ENCODE peak calls at places on chromosomes 13 and 19, in eight cellular contexts. C is heart right ventricle, L is mucosa of descending colon, G is cardiac fibroblast, V is brain microvascular endothelial cell, X is astrocyte of the cerebellum, A is H1, R is IMR-90. W is an unnamed sample.

GRCh38 chr13:108427355-108427754 is 157.8 kb downstream of the TNFSF13B start:
- DNase-seq in X (no peak), C (no peak), V (peak), A (no peak), R (no peak), L (no peak), G (no peak), W (no peak)

GRCh38 chr19:53868091-53868891 is 608 bp downstream of the MYADM start:
- DNase-seq in V (peak), G (peak), X (no peak), A (peak), L (peak), C (peak), R (peak), W (no peak)

GRCh38 chr13:27942972-27943371 is 23.2 kb downstream of the PDX1 start:
- DNase-seq in V (no peak), C (no peak), R (no peak), X (no peak), A (no peak), G (no peak), L (no peak), W (no peak)

GRCh38 chr13:37709318-37709717 is 110.8 kb upstream of the POSTN start:
- DNase-seq in V (no peak), C (no peak), X (no peak), L (no peak), A (no peak), G (no peak), R (no peak), W (no peak)

GRCh38 chr19:10079031-10079453 is 7.1 kb upstream of the SHFL start:
- DNase-seq in V (no peak), A (no peak), L (no peak), X (no peak), G (no peak), C (no peak), R (no peak), W (no peak)

GRCh38 chr13:103883152-103883551 is 816.9 kb upstream of the SLC10A2 start:
- DNase-seq in C (peak), A (peak), R (peak), X (peak), L (peak), G (peak), V (peak), W (peak)

GRCh38 chr19:40798223-40798996 is 581 bp upstream of the EGLN2 start:
- DNase-seq in V (peak), L (peak), G (peak), X (peak), R (peak), A (peak), C (peak), W (peak)

GRCh38 chr19:18437481-18438330 is at the start of gene ISYNA1:
- DNase-seq in C (peak), G (peak), V (peak), A (peak), X (no peak), L (peak), R (peak), W (no peak)

GRCh38 chr19:37779139-37780035 is at the start of gene ZNF573:
- DNase-seq in C (peak), A (peak), X (peak), V (peak), G (peak), R (peak), L (peak), W (peak)

GRCh38 chr13:98480915-98481510 is 95.9 kb downstream of the STK24 start:
- DNase-seq in C (no peak), L (no peak), G (peak), V (peak), X (no peak), R (peak), A (no peak), W (no peak)

GRCh38 chr13:23630349-23631093 is 60.3 kb downstream of the TNFRSF19 start:
- DNase-seq in L (no peak), A (no peak), X (no peak), V (peak), R (no peak), G (no peak), C (no peak), W (no peak)

GRCh38 chr19:49556412-49557398 is 23.7 kb downstream of the NOSIP start:
- DNase-seq in X (no peak), R (no peak), G (no peak), L (peak), A (peak), C (no peak), V (no peak), W (no peak)

GRCh38 chr13:41345921-41346589 is 35.0 kb downstream of the NAA16 start:
- DNase-seq in A (no peak), V (no peak), G (peak), X (no peak), R (peak), C (no peak), L (no peak), W (no peak)

GRCh38 chr19:56091751-56092546 is 29.1 kb downstream of the ZNF787 start:
- DNase-seq in X (no peak), V (no peak), L (no peak), A (no peak), R (no peak), C (no peak), G (no peak), W (no peak)

GRCh38 chr13:34290661-34291060 is 472.7 kb downstream of the RFC3 start:
- DNase-seq in C (no peak), A (no peak), R (no peak), L (no peak), G (no peak), X (no peak), V (no peak), W (no peak)

GRCh38 chr13:68257111-68257842 is 1027.1 kb upstream of the PCDH9 start:
- DNase-seq in V (peak), G (peak), R (no peak), X (no peak), A (no peak), L (no peak), C (no peak), W (no peak)

GRCh38 chr13:43005460-43006236 is 13.6 kb upstream of the EPSTI1 start:
- DNase-seq in G (peak), V (no peak), R (peak), L (no peak), A (no peak), X (peak), C (no peak), W (no peak)

DNA sequence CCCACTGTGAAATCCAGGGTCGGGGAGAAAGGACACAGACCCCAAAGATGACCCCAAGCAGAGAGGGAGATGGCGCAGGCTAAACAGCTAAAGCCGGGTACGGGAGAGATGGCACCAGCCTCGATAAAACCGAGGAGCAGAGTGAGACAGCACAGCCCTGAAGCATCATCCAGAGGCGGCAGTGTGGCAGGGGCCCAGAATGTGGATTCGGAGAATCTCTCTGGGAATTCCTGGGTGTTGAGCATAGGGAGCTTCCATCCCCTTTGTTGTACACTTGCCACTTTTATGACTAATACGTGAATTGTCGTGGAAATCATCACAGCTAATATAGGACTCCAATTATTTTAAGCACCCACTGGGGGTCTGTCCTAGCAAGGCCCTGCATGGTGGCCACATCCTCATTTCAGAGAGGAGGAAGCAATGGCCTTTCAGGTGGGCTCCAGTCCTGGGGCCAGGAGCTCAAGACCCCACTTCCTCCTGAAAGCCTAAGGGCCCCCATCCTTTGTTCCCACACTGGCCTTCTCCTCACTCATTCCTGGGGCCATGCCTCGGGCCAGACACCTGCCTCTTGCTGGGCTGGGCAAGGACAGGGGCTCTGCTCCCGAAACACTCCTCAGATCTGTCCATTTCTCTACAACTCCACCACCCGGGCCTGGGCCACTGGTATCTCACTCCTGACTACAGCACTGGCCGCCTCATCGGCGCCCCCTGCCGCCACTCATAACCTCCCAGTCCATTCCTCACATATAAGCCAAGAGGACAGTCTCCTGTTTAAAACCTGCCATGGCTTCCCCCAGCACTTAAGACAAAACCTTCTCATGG is 29.3 kb upstream of the ATP1A3 start:
- DNase-seq in R (peak), V (peak), A (peak), G (peak), L (peak), X (no peak), C (no peak), W (no peak)
- TF ChIP-seq CTCF in R (peak), V (peak), A (peak), G (peak), L (peak), X (no peak), C (peak), W (peak)

DNA sequence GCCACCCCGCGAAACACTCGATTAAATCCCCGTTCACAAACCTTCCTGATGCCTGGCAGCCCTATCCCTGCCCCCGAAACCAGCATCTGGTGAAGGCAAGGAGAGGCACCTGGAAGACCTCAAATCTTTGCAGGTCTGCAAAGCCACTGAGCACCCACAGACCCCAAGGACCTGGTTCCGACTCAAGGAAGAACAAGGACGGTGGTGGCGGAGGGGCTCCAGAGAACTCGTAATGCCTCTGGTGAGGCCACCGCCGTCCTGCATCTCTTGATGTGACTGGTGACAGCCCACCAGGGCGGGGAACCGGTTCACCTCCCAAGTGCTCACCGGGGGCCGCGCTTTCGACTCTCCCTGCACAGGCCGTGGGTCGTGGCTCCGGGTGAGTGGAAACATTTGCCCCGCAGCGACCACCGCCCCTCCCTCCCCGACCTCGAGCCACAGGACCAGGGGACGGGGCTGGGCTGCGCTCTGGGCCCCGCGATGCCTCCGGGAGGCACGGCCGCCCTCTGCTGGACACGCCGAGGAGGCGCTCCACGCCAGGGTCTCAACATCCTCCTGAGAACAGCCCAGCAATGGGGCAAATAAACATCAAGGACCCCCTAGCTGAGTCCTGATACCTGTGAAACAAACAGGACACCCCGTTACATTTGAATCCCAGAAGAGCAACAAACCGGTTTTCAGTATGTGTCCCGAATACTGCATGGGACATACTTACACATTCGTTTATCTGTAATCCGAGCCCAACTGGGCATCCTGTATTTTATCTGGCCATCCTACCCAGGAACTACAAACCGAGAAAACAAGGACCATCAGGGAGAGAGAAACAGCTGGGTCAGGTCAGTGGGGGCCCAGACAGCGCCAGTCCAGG is 3.9 kb upstream of the PLPP2 start:
- DNase-seq in A (peak), V (peak), X (no peak), C (no peak), G (peak), L (peak), R (peak), W (no peak)
- H3K4me3 ChIP-seq in A (no peak), V (peak), X (peak), C (peak), G (no peak), L (no peak), R (no peak), W (no peak)

DNA sequence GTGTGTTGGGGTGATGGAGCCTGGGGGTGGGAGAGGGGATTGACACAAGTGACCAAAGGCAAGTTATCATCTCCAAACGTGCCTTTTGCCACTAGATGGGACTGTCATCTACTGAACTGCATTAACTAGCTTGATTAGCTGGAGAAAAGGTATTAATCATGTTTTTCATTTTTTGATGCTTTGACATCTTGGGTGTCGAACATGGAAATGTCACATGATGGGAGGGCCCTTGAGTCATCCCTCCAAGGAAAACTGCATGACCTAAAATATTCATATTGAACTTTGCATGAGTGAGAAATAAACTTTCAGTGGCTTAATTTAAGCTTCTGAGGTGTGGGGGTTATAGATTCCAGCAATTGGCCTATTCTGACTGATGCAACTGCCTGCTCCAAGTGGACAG is 73.3 kb downstream of the ALOX5AP start:
- DNase-seq in V (no peak), C (no peak), G (no peak), R (no peak), A (no peak), X (no peak), L (no peak), W (no peak)
- TF ChIP-seq CTCF in V (peak), C (no peak), G (no peak), R (no peak), A (no peak), X (no peak), L (no peak), W (peak)

GRCh38 chr19:39126312-39126561 is 651 bp downstream of the PAK4 start:
- DNase-seq in A (no peak), V (no peak), C (no peak), L (no peak), G (no peak), X (no peak), R (no peak), W (no peak)

GRCh38 chr19:39129116-39129515 is 3.5 kb downstream of the PAK4 start:
- DNase-seq in L (no peak), V (no peak), G (no peak), A (no peak), X (no peak), R (no peak), C (no peak), W (no peak)

GRCh38 chr19:39128511-39129079 is 3.0 kb downstream of the PAK4 start:
- DNase-seq in L (no peak), R (no peak), G (peak), V (no peak), X (no peak), C (no peak), A (no peak), W (no peak)

GRCh38 chr19:39126593-39127187 is 1.1 kb downstream of the PAK4 start:
- DNase-seq in R (no peak), A (no peak), X (peak), G (peak), V (no peak), L (peak), C (no peak), W (no peak)

DNA sequence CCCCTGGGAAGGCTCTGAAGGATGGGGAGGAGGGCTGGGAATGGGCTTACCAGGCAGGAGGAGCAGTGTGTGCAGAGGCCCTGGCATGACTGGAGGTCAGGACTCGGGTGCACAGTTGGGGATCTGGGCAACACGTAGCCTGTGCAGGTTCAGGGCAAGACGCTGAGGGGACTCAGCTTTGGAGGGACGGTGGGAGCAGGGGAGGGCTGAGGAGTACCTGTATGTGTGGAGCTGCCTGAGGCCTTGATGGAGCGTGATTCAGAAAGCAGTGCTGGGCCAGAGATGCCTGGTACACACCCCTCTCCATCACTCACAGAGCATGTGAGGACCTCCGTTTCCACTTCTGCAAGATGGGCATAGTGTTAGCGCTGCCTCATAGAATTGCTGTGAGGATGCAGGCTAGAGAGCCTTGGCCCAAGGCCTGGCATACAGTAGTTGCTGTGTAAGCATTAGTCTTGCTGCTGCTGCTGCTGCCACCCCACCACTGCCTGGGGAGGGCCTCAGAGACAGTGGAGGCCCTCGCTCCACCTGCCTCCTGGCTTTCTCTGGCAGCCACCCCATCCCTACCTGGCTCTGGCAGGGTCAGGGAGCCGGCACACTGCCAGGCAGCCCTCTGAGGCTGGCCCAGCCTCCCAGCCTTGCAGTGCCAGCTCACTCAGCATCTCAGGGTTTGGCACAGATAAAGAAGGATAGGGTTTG is 2.4 kb downstream of the PAK4 start:
- DNase-seq in G (no peak), L (peak), A (no peak), R (no peak), X (no peak), V (no peak), C (no peak), W (no peak)
- H3K4me3 ChIP-seq in G (no peak), L (no peak), A (no peak), R (no peak), X (no peak), V (no peak), C (no peak), W (peak)

W was measured in Panc1.